ENCODE peak calls at places on chromosome 17, in ten cellular contexts. One of them, this sample, is unnamed.
A peak's percentile ranks its signal among the peaks of the same experiment; 100 is the strongest.

GRCh38 chr17:29005936-29006438 is at the start of gene SEZ6:
- DNase-seq in BE2C: peak; percentile 81
- DNase-seq in stimulated activated CD4-positive, alpha-beta T cell treated with anti-CD3 and anti-CD28 coated beads, Interleukin-15, amount 100 ng/mL, for 1 hour: peak; percentile 65
- DNase-seq in left colon: peak; percentile 69
- DNase-seq in activated T-helper 1 cell treated with anti-CD3 and anti-CD28 coated beads, Interleukin-12 subunit alpha, Interleukin-12 subunit beta, Interleukin-2, Interleukin-4 antibody, amounts not matched to agents 30 ng/mL and 10 ng/mL and 1 ng/mL, durations not matched to agents 14 hours and 24 hours and 36 hours: peak; percentile 66
- DNase-seq in iPS DF 6.9: no peak
- DNase-seq in AG08395: peak; percentile 79
- DNase-seq in A673: peak; percentile 87
- DNase-seq in HAP-1: peak; percentile 59
- DNase-seq in activated T-cell treated with anti-CD3 and anti-CD28 coated beads, Interleukin-2, amount 50 U/mL, for 48 hours: peak; percentile 84
- DNase-seq in this sample: peak; percentile 82

GRCh38 chr17:32912218-32912897 is 15.6 kb upstream of the TMEM98 start:
- DNase-seq in BE2C: no peak
- DNase-seq in stimulated activated CD4-positive, alpha-beta T cell treated with anti-CD3 and anti-CD28 coated beads, Interleukin-15, amount 100 ng/mL, for 1 hour: no peak
- DNase-seq in left colon: peak; percentile 81
- DNase-seq in activated T-helper 1 cell treated with anti-CD3 and anti-CD28 coated beads, Interleukin-12 subunit alpha, Interleukin-12 subunit beta, Interleukin-2, Interleukin-4 antibody, amounts not matched to agents 30 ng/mL and 10 ng/mL and 1 ng/mL, durations not matched to agents 14 hours and 24 hours and 36 hours: no peak
- DNase-seq in iPS DF 6.9: no peak
- DNase-seq in AG08395: peak; percentile 94
- DNase-seq in A673: no peak
- DNase-seq in HAP-1: peak; percentile 42
- DNase-seq in activated T-cell treated with anti-CD3 and anti-CD28 coated beads, Interleukin-2, amount 50 U/mL, for 48 hours: no peak
- DNase-seq in this sample: no peak

GRCh38 chr17:64661981-64662773 is at the start of gene SMURF2:
- DNase-seq in BE2C: peak; percentile 89
- DNase-seq in stimulated activated CD4-positive, alpha-beta T cell treated with anti-CD3 and anti-CD28 coated beads, Interleukin-15, amount 100 ng/mL, for 1 hour: peak; percentile 69
- DNase-seq in left colon: peak; percentile 86
- DNase-seq in activated T-helper 1 cell treated with anti-CD3 and anti-CD28 coated beads, Interleukin-12 subunit alpha, Interleukin-12 subunit beta, Interleukin-2, Interleukin-4 antibody, amounts not matched to agents 30 ng/mL and 10 ng/mL and 1 ng/mL, durations not matched to agents 14 hours and 24 hours and 36 hours: peak; percentile 74
- DNase-seq in iPS DF 6.9: no peak
- DNase-seq in AG08395: peak; percentile 89
- DNase-seq in A673: peak; percentile 81
- DNase-seq in HAP-1: peak; percentile 57
- DNase-seq in activated T-cell treated with anti-CD3 and anti-CD28 coated beads, Interleukin-2, amount 50 U/mL, for 48 hours: peak; percentile 86
- DNase-seq in this sample: peak; percentile 72

GRCh38 chr17:39676198-39676819 is 8.1 kb downstream of the PNMT start:
- DNase-seq in BE2C: peak; percentile 40
- DNase-seq in stimulated activated CD4-positive, alpha-beta T cell treated with anti-CD3 and anti-CD28 coated beads, Interleukin-15, amount 100 ng/mL, for 1 hour: no peak
- DNase-seq in left colon: peak; percentile 86
- DNase-seq in activated T-helper 1 cell treated with anti-CD3 and anti-CD28 coated beads, Interleukin-12 subunit alpha, Interleukin-12 subunit beta, Interleukin-2, Interleukin-4 antibody, amounts not matched to agents 30 ng/mL and 10 ng/mL and 1 ng/mL, durations not matched to agents 14 hours and 24 hours and 36 hours: peak; percentile 33
- DNase-seq in iPS DF 6.9: no peak
- DNase-seq in AG08395: no peak
- DNase-seq in A673: peak; percentile 34
- DNase-seq in HAP-1: no peak
- DNase-seq in activated T-cell treated with anti-CD3 and anti-CD28 coated beads, Interleukin-2, amount 50 U/mL, for 48 hours: peak; percentile 53
- DNase-seq in this sample: no peak

GRCh38 chr17:10370209-10370608 is 2.6 kb downstream of the MYH13 start:
- DNase-seq in BE2C: no peak
- DNase-seq in stimulated activated CD4-positive, alpha-beta T cell treated with anti-CD3 and anti-CD28 coated beads, Interleukin-15, amount 100 ng/mL, for 1 hour: no peak
- DNase-seq in left colon: no peak
- DNase-seq in activated T-helper 1 cell treated with anti-CD3 and anti-CD28 coated beads, Interleukin-12 subunit alpha, Interleukin-12 subunit beta, Interleukin-2, Interleukin-4 antibody, amounts not matched to agents 30 ng/mL and 10 ng/mL and 1 ng/mL, durations not matched to agents 14 hours and 24 hours and 36 hours: no peak
- DNase-seq in iPS DF 6.9: no peak
- DNase-seq in AG08395: no peak
- DNase-seq in A673: no peak
- DNase-seq in HAP-1: no peak
- DNase-seq in activated T-cell treated with anti-CD3 and anti-CD28 coated beads, Interleukin-2, amount 50 U/mL, for 48 hours: no peak
- DNase-seq in this sample: no peak

GRCh38 chr17:43409131-43409530 is 10.3 kb downstream of the ARL4D start:
- DNase-seq in BE2C: no peak
- DNase-seq in stimulated activated CD4-positive, alpha-beta T cell treated with anti-CD3 and anti-CD28 coated beads, Interleukin-15, amount 100 ng/mL, for 1 hour: no peak
- DNase-seq in left colon: no peak
- DNase-seq in activated T-helper 1 cell treated with anti-CD3 and anti-CD28 coated beads, Interleukin-12 subunit alpha, Interleukin-12 subunit beta, Interleukin-2, Interleukin-4 antibody, amounts not matched to agents 30 ng/mL and 10 ng/mL and 1 ng/mL, durations not matched to agents 14 hours and 24 hours and 36 hours: no peak
- DNase-seq in iPS DF 6.9: no peak
- DNase-seq in AG08395: no peak
- DNase-seq in A673: no peak
- DNase-seq in HAP-1: no peak
- DNase-seq in activated T-cell treated with anti-CD3 and anti-CD28 coated beads, Interleukin-2, amount 50 U/mL, for 48 hours: no peak
- DNase-seq in this sample: no peak

GRCh38 chr17:59126809-59127417 is 20.2 kb upstream of the TRIM37 start:
- DNase-seq in BE2C: no peak
- DNase-seq in stimulated activated CD4-positive, alpha-beta T cell treated with anti-CD3 and anti-CD28 coated beads, Interleukin-15, amount 100 ng/mL, for 1 hour: no peak
- DNase-seq in left colon: no peak
- DNase-seq in activated T-helper 1 cell treated with anti-CD3 and anti-CD28 coated beads, Interleukin-12 subunit alpha, Interleukin-12 subunit beta, Interleukin-2, Interleukin-4 antibody, amounts not matched to agents 30 ng/mL and 10 ng/mL and 1 ng/mL, durations not matched to agents 14 hours and 24 hours and 36 hours: no peak
- DNase-seq in iPS DF 6.9: no peak
- DNase-seq in AG08395: no peak
- DNase-seq in A673: no peak
- DNase-seq in HAP-1: no peak
- DNase-seq in activated T-cell treated with anti-CD3 and anti-CD28 coated beads, Interleukin-2, amount 50 U/mL, for 48 hours: no peak
- DNase-seq in this sample: no peak

GRCh38 chr17:19003966-19004600 is 481 bp downstream of the FAM83G start:
- DNase-seq in BE2C: no peak
- DNase-seq in stimulated activated CD4-positive, alpha-beta T cell treated with anti-CD3 and anti-CD28 coated beads, Interleukin-15, amount 100 ng/mL, for 1 hour: peak; percentile 40
- DNase-seq in left colon: peak; percentile 74
- DNase-seq in activated T-helper 1 cell treated with anti-CD3 and anti-CD28 coated beads, Interleukin-12 subunit alpha, Interleukin-12 subunit beta, Interleukin-2, Interleukin-4 antibody, amounts not matched to agents 30 ng/mL and 10 ng/mL and 1 ng/mL, durations not matched to agents 14 hours and 24 hours and 36 hours: peak; percentile 16
- DNase-seq in iPS DF 6.9: no peak
- DNase-seq in AG08395: peak; percentile 57
- DNase-seq in A673: peak; percentile 62
- DNase-seq in HAP-1: no peak
- DNase-seq in activated T-cell treated with anti-CD3 and anti-CD28 coated beads, Interleukin-2, amount 50 U/mL, for 48 hours: peak; percentile 74
- DNase-seq in this sample: peak; percentile 53

GRCh38 chr17:73011016-73011486 is 81.4 kb downstream of the SLC39A11 start:
- DNase-seq in BE2C: peak; percentile 76
- DNase-seq in stimulated activated CD4-positive, alpha-beta T cell treated with anti-CD3 and anti-CD28 coated beads, Interleukin-15, amount 100 ng/mL, for 1 hour: no peak
- DNase-seq in left colon: peak; percentile 14
- DNase-seq in activated T-helper 1 cell treated with anti-CD3 and anti-CD28 coated beads, Interleukin-12 subunit alpha, Interleukin-12 subunit beta, Interleukin-2, Interleukin-4 antibody, amounts not matched to agents 30 ng/mL and 10 ng/mL and 1 ng/mL, durations not matched to agents 14 hours and 24 hours and 36 hours: no peak
- DNase-seq in iPS DF 6.9: no peak
- DNase-seq in AG08395: no peak
- DNase-seq in A673: no peak
- DNase-seq in HAP-1: no peak
- DNase-seq in activated T-cell treated with anti-CD3 and anti-CD28 coated beads, Interleukin-2, amount 50 U/mL, for 48 hours: no peak
- DNase-seq in this sample: no peak

GRCh38 chr17:7977039-7977438 is 25.4 kb upstream of the GUCY2D start:
- DNase-seq in BE2C: no peak
- DNase-seq in stimulated activated CD4-positive, alpha-beta T cell treated with anti-CD3 and anti-CD28 coated beads, Interleukin-15, amount 100 ng/mL, for 1 hour: no peak
- DNase-seq in left colon: peak; percentile 61
- DNase-seq in activated T-helper 1 cell treated with anti-CD3 and anti-CD28 coated beads, Interleukin-12 subunit alpha, Interleukin-12 subunit beta, Interleukin-2, Interleukin-4 antibody, amounts not matched to agents 30 ng/mL and 10 ng/mL and 1 ng/mL, durations not matched to agents 14 hours and 24 hours and 36 hours: no peak
- DNase-seq in iPS DF 6.9: no peak
- DNase-seq in AG08395: no peak
- DNase-seq in A673: no peak
- DNase-seq in HAP-1: no peak
- DNase-seq in activated T-cell treated with anti-CD3 and anti-CD28 coated beads, Interleukin-2, amount 50 U/mL, for 48 hours: no peak
- DNase-seq in this sample: no peak

GRCh38 chr17:44122825-44123355 is 551 bp downstream of the HDAC5 start:
- DNase-seq in BE2C: no peak
- DNase-seq in stimulated activated CD4-positive, alpha-beta T cell treated with anti-CD3 and anti-CD28 coated beads, Interleukin-15, amount 100 ng/mL, for 1 hour: peak; percentile 14
- DNase-seq in left colon: no peak
- DNase-seq in activated T-helper 1 cell treated with anti-CD3 and anti-CD28 coated beads, Interleukin-12 subunit alpha, Interleukin-12 subunit beta, Interleukin-2, Interleukin-4 antibody, amounts not matched to agents 30 ng/mL and 10 ng/mL and 1 ng/mL, durations not matched to agents 14 hours and 24 hours and 36 hours: no peak
- DNase-seq in iPS DF 6.9: no peak
- DNase-seq in AG08395: no peak
- DNase-seq in A673: no peak
- DNase-seq in HAP-1: no peak
- DNase-seq in activated T-cell treated with anti-CD3 and anti-CD28 coated beads, Interleukin-2, amount 50 U/mL, for 48 hours: peak; percentile 50
- DNase-seq in this sample: no peak

GRCh38 chr17:81391964-81392908 is 3.0 kb upstream of the BAHCC1 start:
- DNase-seq in BE2C: no peak
- DNase-seq in stimulated activated CD4-positive, alpha-beta T cell treated with anti-CD3 and anti-CD28 coated beads, Interleukin-15, amount 100 ng/mL, for 1 hour: no peak
- DNase-seq in left colon: no peak
- DNase-seq in activated T-helper 1 cell treated with anti-CD3 and anti-CD28 coated beads, Interleukin-12 subunit alpha, Interleukin-12 subunit beta, Interleukin-2, Interleukin-4 antibody, amounts not matched to agents 30 ng/mL and 10 ng/mL and 1 ng/mL, durations not matched to agents 14 hours and 24 hours and 36 hours: no peak
- DNase-seq in iPS DF 6.9: no peak
- DNase-seq in AG08395: no peak
- DNase-seq in A673: no peak
- DNase-seq in HAP-1: no peak
- DNase-seq in activated T-cell treated with anti-CD3 and anti-CD28 coated beads, Interleukin-2, amount 50 U/mL, for 48 hours: no peak
- DNase-seq in this sample: no peak

GRCh38 chr17:82003411-82004381 is 19.0 kb downstream of the CENPX start:
- DNase-seq in BE2C: peak; percentile 72
- DNase-seq in stimulated activated CD4-positive, alpha-beta T cell treated with anti-CD3 and anti-CD28 coated beads, Interleukin-15, amount 100 ng/mL, for 1 hour: no peak
- DNase-seq in left colon: peak; percentile 35
- DNase-seq in activated T-helper 1 cell treated with anti-CD3 and anti-CD28 coated beads, Interleukin-12 subunit alpha, Interleukin-12 subunit beta, Interleukin-2, Interleukin-4 antibody, amounts not matched to agents 30 ng/mL and 10 ng/mL and 1 ng/mL, durations not matched to agents 14 hours and 24 hours and 36 hours: no peak
- DNase-seq in iPS DF 6.9: no peak
- DNase-seq in AG08395: peak; percentile 96
- DNase-seq in A673: peak; percentile 76
- DNase-seq in HAP-1: no peak
- DNase-seq in activated T-cell treated with anti-CD3 and anti-CD28 coated beads, Interleukin-2, amount 50 U/mL, for 48 hours: peak; percentile 62
- DNase-seq in this sample: no peak

GRCh38 chr17:28131592-28131991 is 89.1 kb downstream of the NLK start:
- DNase-seq in BE2C: no peak
- DNase-seq in stimulated activated CD4-positive, alpha-beta T cell treated with anti-CD3 and anti-CD28 coated beads, Interleukin-15, amount 100 ng/mL, for 1 hour: no peak
- DNase-seq in left colon: no peak
- DNase-seq in activated T-helper 1 cell treated with anti-CD3 and anti-CD28 coated beads, Interleukin-12 subunit alpha, Interleukin-12 subunit beta, Interleukin-2, Interleukin-4 antibody, amounts not matched to agents 30 ng/mL and 10 ng/mL and 1 ng/mL, durations not matched to agents 14 hours and 24 hours and 36 hours: no peak
- DNase-seq in iPS DF 6.9: no peak
- DNase-seq in AG08395: no peak
- DNase-seq in A673: peak; percentile 42
- DNase-seq in HAP-1: no peak
- DNase-seq in activated T-cell treated with anti-CD3 and anti-CD28 coated beads, Interleukin-2, amount 50 U/mL, for 48 hours: no peak
- DNase-seq in this sample: no peak

GRCh38 chr17:29982991-29983390 is 41.6 kb downstream of the EFCAB5 start:
- DNase-seq in BE2C: no peak
- DNase-seq in stimulated activated CD4-positive, alpha-beta T cell treated with anti-CD3 and anti-CD28 coated beads, Interleukin-15, amount 100 ng/mL, for 1 hour: no peak
- DNase-seq in left colon: no peak
- DNase-seq in activated T-helper 1 cell treated with anti-CD3 and anti-CD28 coated beads, Interleukin-12 subunit alpha, Interleukin-12 subunit beta, Interleukin-2, Interleukin-4 antibody, amounts not matched to agents 30 ng/mL and 10 ng/mL and 1 ng/mL, durations not matched to agents 14 hours and 24 hours and 36 hours: no peak
- DNase-seq in iPS DF 6.9: no peak
- DNase-seq in AG08395: no peak
- DNase-seq in A673: no peak
- DNase-seq in HAP-1: no peak
- DNase-seq in activated T-cell treated with anti-CD3 and anti-CD28 coated beads, Interleukin-2, amount 50 U/mL, for 48 hours: no peak
- DNase-seq in this sample: no peak

GRCh38 chr17:60390881-60391418 is 983 bp downstream of the USP32 start:
- DNase-seq in BE2C: peak; percentile 58
- DNase-seq in stimulated activated CD4-positive, alpha-beta T cell treated with anti-CD3 and anti-CD28 coated beads, Interleukin-15, amount 100 ng/mL, for 1 hour: no peak
- DNase-seq in left colon: peak; percentile 35
- DNase-seq in activated T-helper 1 cell treated with anti-CD3 and anti-CD28 coated beads, Interleukin-12 subunit alpha, Interleukin-12 subunit beta, Interleukin-2, Interleukin-4 antibody, amounts not matched to agents 30 ng/mL and 10 ng/mL and 1 ng/mL, durations not matched to agents 14 hours and 24 hours and 36 hours: peak; percentile 7
- DNase-seq in iPS DF 6.9: no peak
- DNase-seq in AG08395: no peak
- DNase-seq in A673: peak; percentile 42
- DNase-seq in HAP-1: peak; percentile 41
- DNase-seq in activated T-cell treated with anti-CD3 and anti-CD28 coated beads, Interleukin-2, amount 50 U/mL, for 48 hours: no peak
- DNase-seq in this sample: peak; percentile 50